ENCODE peak calls at places on chromosomes 11 and 22, in seven cellular contexts. T, Z, S, H, M, G and I are unnamed samples.
A peak's percentile ranks its signal among the peaks of the same experiment; 100 is the strongest.

GRCh38 chr22:29245626-29246385 is 22.0 kb downstream of the RHBDD3 start:
- DNase-seq in S (no peak), H (peak; percentile 82), Z (peak; percentile 74), M (peak; percentile 83), G (peak; percentile 67), T (peak; percentile 66), I (peak; percentile 86)

GRCh38 chr22:20972014-20972797 is 5.2 kb downstream of the AIFM3 start:
- DNase-seq in Z (no peak), G (no peak), H (peak; percentile 15), T (no peak), M (no peak), S (no peak), I (no peak)

GRCh38 chr11:64247729-64248531 is 1.2 kb upstream of the PPP1R14B start:
- DNase-seq in G (no peak), Z (no peak), H (no peak), S (no peak), M (no peak), T (no peak), I (no peak)

GRCh38 chr11:125132071-125132470 is 20.6 kb upstream of the TMEM218 start:
- DNase-seq in H (no peak), S (no peak), T (no peak), M (no peak), Z (no peak), G (no peak), I (no peak)

GRCh38 chr11:66100272-66101037 is 30.4 kb downstream of the PACS1 start:
- DNase-seq in T (peak; percentile 77), S (no peak), Z (peak; percentile 41), M (peak; percentile 59), H (peak; percentile 82), G (peak; percentile 73), I (peak; percentile 83)

GRCh38 chr11:59801981-59802638 is 8.5 kb downstream of the MRPL16 start:
- DNase-seq in S (no peak), Z (peak; percentile 12), G (no peak), M (no peak), H (no peak), T (no peak), I (no peak)

GRCh38 chr11:20021771-20022362 is 138.4 kb downstream of the DBX1 start:
- DNase-seq in Z (no peak), G (no peak), M (no peak), H (no peak), S (no peak), T (no peak), I (no peak)

GRCh38 chr22:20571078-20571503 is 63.7 kb downstream of the MED15 start:
- DNase-seq in H (no peak), S (no peak), M (no peak), T (no peak), G (no peak), Z (no peak), I (no peak)

GRCh38 chr11:86486261-86487030 is 111.8 kb downstream of the CCDC81 start:
- DNase-seq in G (peak; percentile 35), S (no peak), Z (no peak), T (no peak), H (no peak), M (no peak), I (no peak)

GRCh38 chr11:123187670-123188507 is 7.2 kb downstream of the CLMP start:
- DNase-seq in H (no peak), S (no peak), T (no peak), M (no peak), Z (no peak), G (no peak), I (no peak)

GRCh38 chr11:64000026-64000739 is 13.9 kb downstream of the OTUB1 start:
- DNase-seq in S (no peak), G (peak; percentile 58), T (peak; percentile 67), H (peak; percentile 92), Z (peak; percentile 49), M (no peak), I (peak; percentile 65)

GRCh38 chr11:72004515-72005346 is 6.0 kb downstream of the IL18BP start:
- DNase-seq in T (no peak), S (no peak), H (no peak), G (no peak), M (no peak), Z (no peak), I (peak; percentile 66)

GRCh38 chr11:64339754-64340408 is at the start of gene CCDC88B:
- DNase-seq in S (no peak), G (no peak), Z (no peak), T (peak; percentile 62), M (peak; percentile 77), H (peak; percentile 96), I (no peak)

GRCh38 chr22:31377609-31378008 is 21.8 kb upstream of the DRG1 start:
- DNase-seq in M (no peak), T (no peak), G (no peak), S (no peak), Z (no peak), H (no peak), I (no peak)

GRCh38 chr11:117225553-117226170 is 6.2 kb downstream of the PCSK7 start:
- DNase-seq in T (no peak), M (no peak), S (no peak), Z (no peak), G (no peak), H (no peak), I (no peak)

GRCh38 chr11:128621491-128622136 is 34.3 kb upstream of the ETS1 start:
- DNase-seq in M (no peak), G (no peak), T (peak; percentile 70), Z (no peak), H (no peak), S (no peak), I (no peak)

GRCh38 chr22:48250286-48250895 is 1487.9 kb downstream of the TBC1D22A start:
- DNase-seq in G (no peak), S (no peak), M (no peak), Z (no peak), T (no peak), H (no peak), I (no peak)

GRCh38 chr11:10255388-10256125 is 38.5 kb downstream of the SBF2 start:
- DNase-seq in Z (no peak), M (no peak), G (no peak), H (no peak), T (no peak), S (no peak), I (no peak)
- H3K27ac ChIP-seq in Z (no peak overlapping the region), M (no peak overlapping the region), G (no peak overlapping the region), H (no peak overlapping the region), T (no peak overlapping the region), S (no peak overlapping the region), I (no peak overlapping the region)

DNA sequence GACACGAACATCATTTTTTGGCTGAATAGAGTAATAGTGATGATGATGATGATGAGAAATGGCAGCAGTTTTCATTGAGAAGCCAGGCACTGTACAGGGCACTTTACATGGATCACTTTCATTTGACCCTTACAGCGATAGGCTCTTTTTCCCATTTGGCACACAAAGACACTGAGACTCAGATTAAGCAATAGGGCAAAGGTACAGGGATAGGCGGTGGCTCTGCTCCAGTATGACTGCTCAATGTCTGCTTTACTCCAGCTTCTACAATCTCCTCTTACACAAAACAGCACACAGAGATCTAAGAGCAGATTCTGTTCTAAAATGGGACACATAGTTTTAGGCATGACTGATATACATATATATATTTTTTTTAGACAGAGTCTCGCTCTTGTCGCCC is 40.6 kb downstream of the MPPED2 start:
- DNase-seq in M (no peak), G (no peak), Z (no peak), T (no peak), H (no peak), S (no peak), I (no peak)
- TF ChIP-seq CTCF in M (no peak), G (no peak), Z (no peak), T (no peak), H (no peak), S (no peak), I (no peak)

DNA sequence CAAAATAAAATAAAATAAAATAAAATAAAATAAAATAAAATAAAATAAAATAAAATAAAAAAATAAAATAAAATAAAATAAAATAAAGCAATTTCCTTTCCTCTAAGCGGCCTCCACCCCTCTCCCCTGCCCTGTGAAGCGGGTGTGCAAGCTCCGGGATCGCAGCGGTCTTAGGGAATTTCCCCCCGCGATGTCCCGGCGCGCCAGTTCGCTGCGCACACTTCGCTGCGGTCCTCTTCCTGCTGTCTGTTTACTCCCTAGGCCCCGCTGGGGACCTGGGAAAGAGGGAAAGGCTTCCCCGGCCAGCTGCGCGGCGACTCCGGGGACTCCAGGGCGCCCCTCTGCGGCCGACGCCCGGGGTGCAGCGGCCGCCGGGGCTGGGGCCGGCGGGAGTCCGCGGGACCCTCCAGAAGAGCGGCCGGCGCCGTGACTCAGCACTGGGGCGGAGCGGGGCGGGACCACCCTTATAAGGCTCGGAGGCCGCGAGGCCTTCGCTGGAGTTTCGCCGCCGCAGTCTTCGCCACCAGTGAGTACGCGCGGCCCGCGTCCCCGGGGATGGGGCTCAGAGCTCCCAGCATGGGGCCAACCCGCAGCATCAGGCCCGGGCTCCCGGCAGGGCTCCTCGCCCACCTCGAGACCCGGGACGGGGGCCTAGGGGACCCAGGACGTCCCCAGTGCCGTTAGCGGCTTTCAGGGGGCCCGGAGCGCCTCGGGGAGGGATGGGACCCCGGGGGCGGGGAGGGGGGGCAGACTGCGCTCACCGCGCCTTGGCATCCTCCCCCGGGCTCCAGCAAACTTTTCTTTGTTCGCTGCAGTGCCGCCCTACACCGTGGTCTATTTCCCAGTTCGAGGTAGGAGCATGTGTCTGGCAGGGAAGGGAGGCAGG is at the start of gene GSTP1:
- DNase-seq in M (peak; percentile 90), T (peak; percentile 95), S (no peak), Z (peak; percentile 83), G (peak; percentile 88), H (peak; percentile 96), I (peak; percentile 85)
- H3K27ac ChIP-seq in M (peak within 1 kb of the TSS; percentile 91), T (peak within 1 kb of the TSS; percentile 99), S (peak within 1 kb of the TSS; percentile 89), Z (peak within 1 kb of the TSS; percentile 97), G (peak within 1 kb of the TSS; percentile 89), H (peak within 1 kb of the TSS; percentile 93), I (peak within 1 kb of the TSS; percentile 93)

GRCh38 chr22:50459016-50459415 is 15.8 kb downstream of the SBF1 start:
- DNase-seq in H (no peak), Z (no peak), G (no peak), M (no peak), T (no peak), S (no peak), I (no peak)

GRCh38 chr22:50454556-50455075 is 20.2 kb downstream of the SBF1 start:
- DNase-seq in H (no peak), G (no peak), Z (no peak), T (no peak), S (no peak), M (no peak), I (no peak)

GRCh38 chr22:50455201-50455600 is 19.6 kb downstream of the SBF1 start:
- DNase-seq in S (no peak), T (no peak), M (no peak), H (no peak), G (no peak), Z (no peak), I (no peak)

GRCh38 chr22:50456026-50456425 is 18.8 kb downstream of the SBF1 start:
- DNase-seq in G (no peak), M (no peak), Z (no peak), H (no peak), T (no peak), S (no peak), I (no peak)

DNA sequence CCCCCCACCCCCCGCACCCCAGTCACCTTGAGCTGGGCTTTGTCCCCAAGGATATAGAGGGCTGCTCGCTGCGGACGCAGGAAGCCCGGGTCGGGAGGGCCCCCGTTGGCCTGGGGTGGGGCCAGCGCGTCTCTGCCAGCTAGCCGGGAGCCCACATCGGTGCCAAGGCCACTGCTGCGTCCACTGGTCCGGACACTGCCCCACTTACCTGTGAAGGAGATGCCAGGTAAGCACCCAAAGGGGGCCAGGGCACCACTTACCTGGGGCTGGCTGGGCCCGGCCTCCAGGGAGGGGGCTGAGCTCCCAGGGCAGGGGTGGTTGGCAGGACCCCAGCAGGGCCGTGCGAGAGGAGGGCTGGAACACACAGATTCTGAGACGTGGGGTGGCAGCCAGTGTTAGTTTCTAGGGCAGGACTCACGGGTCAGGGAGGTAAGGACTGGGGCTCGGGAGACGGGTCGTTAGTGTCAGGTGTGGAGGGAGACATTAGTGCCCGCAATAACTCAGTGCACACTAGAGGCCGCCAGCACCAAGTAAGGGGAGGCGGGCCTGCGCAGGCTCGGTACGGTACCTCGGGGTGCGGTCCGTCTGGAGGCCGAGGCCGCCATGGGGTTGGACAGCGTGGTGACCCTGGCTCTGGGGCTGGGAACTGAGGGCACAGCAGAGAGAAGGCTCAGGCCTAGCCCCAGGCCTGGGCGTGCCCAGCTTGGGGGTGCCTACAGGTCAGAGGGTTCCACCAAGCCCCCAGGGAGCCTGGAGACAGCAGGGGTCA is 18.2 kb downstream of the SBF1 start:
- DNase-seq in M (no peak), G (no peak), S (no peak), T (no peak), Z (no peak), H (no peak), I (no peak)
- TF ChIP-seq CTCF in M (peak; percentile 61), G (no peak), S (peak; percentile 34), T (no peak), Z (no peak), H (no peak), I (peak; percentile 5)